ENCODE peak calls at places on chromosomes 7 and 10, in eight cellular contexts. S is esophagus squamous epithelium, G is cardiac muscle cell, Q is psoas muscle, Y is Caco-2, E is tibial artery, A is ovary, D is hepatocyte. P is an unnamed sample. For H3K36me3, the result is how much of the 10 kb centered on the place peaks cover.

GRCh38 chr10:132449826-132450211 is 52.8 kb downstream of the PWWP2B start:
- DNase-seq in S (no peak), G (no peak), Q (peak), Y (no peak), E (no peak), A (no peak), D (no peak), P (no peak)

GRCh38 chr7:94288091-94288490 is 106.6 kb upstream of the COL1A2 start:
- DNase-seq in S (no peak), G (no peak), Q (no peak), Y (no peak), E (no peak), A (no peak), D (no peak), P (no peak)

GRCh38 chr10:130957423-130957822 is 354.1 kb downstream of the TCERG1L start:
- DNase-seq in S (no peak), G (no peak), Q (no peak), Y (no peak), E (no peak), A (no peak), D (no peak), P (no peak)

GRCh38 chr7:3164363-3164762 is 120.7 kb upstream of the CARD11 start:
- DNase-seq in S (no peak), G (peak), Q (no peak), Y (peak), E (no peak), A (no peak), D (peak), P (no peak)

GRCh38 chr7:48389977-48390376 is 218.7 kb downstream of the ABCA13 start:
- DNase-seq in S (no peak), G (no peak), Q (no peak), Y (no peak), E (no peak), A (no peak), D (peak), P (peak)

GRCh38 chr10:26334932-26335573 is 103.1 kb upstream of the APBB1IP start:
- DNase-seq in S (no peak), G (peak), Q (no peak), Y (peak), E (no peak), A (no peak), D (peak), P (peak)

GRCh38 chr7:53437336-53437735 is 401.9 kb downstream of the POM121L12 start:
- DNase-seq in S (no peak), G (no peak), Q (no peak), Y (no peak), E (no peak), A (no peak), D (no peak), P (no peak)

GRCh38 chr10:80498039-80498832 is 39.5 kb upstream of the SH2D4B start:
- DNase-seq in S (no peak), G (no peak), Q (peak), Y (no peak), E (no peak), A (no peak), D (no peak), P (no peak)

GRCh38 chr7:159096736-159097581 is 47.7 kb downstream of the VIPR2 start:
- DNase-seq in S (no peak), G (peak), Q (peak), Y (peak), E (peak), A (no peak), D (no peak), P (no peak)

GRCh38 chr7:100803398-100804161 is 23.7 kb downstream of the EPHB4 start:
- DNase-seq in S (peak), G (peak), Q (peak), Y (no peak), E (peak), A (peak), D (peak), P (peak)

GRCh38 chr10:5433182-5433581 is 20.8 kb downstream of the NET1 start:
- DNase-seq in S (no peak), G (no peak), Q (no peak), Y (no peak), E (no peak), A (no peak), D (no peak), P (no peak)

GRCh38 chr7:25495342-25495855 is 267.1 kb upstream of the NPVF start:
- DNase-seq in S (no peak), G (peak), Q (no peak), Y (no peak), E (no peak), A (peak), D (peak), P (no peak)

GRCh38 chr7:106405697-106406141 is 120.9 kb upstream of the NAMPT start:
- DNase-seq in S (no peak), G (no peak), Q (no peak), Y (no peak), E (no peak), A (no peak), D (no peak), P (no peak)

GRCh38 chr7:749121-749520 is 22.0 kb upstream of the PRKAR1B start:
- DNase-seq in S (no peak), G (peak), Q (peak), Y (peak), E (peak), A (no peak), D (no peak), P (peak)

GRCh38 chr7:28440055-28440601 is 27.8 kb downstream of the CREB5 start:
- DNase-seq in S (no peak), G (no peak), Q (no peak), Y (no peak), E (no peak), A (no peak), D (no peak), P (no peak)

GRCh38 chr10:84469470-84469869 is 141.1 kb downstream of the CCSER2 start:
- DNase-seq in S (no peak), G (no peak), Q (no peak), Y (no peak), E (no peak), A (no peak), D (no peak), P (no peak)

GRCh38 chr10:118282670-118283069 is 59.5 kb downstream of the FAM204A start:
- DNase-seq in S (no peak), G (no peak), Q (no peak), Y (no peak), E (no peak), A (no peak), D (no peak), P (no peak)

GRCh38 chr7:74217455-74218342 is 7.9 kb downstream of the LAT2 start:
- DNase-seq in S (no peak), G (no peak), Q (no peak), Y (no peak), E (no peak), A (no peak), D (no peak), P (no peak)

GRCh38 chr10:127926455-127926854 is 19.6 kb downstream of the PTPRE start:
- DNase-seq in S (no peak), G (no peak), Q (no peak), Y (no peak), E (no peak), A (no peak), D (no peak), P (no peak)

GRCh38 chr10:5589963-5590511 is 65.3 kb downstream of the CALML3 start:
- DNase-seq in S (no peak), G (no peak), Q (no peak), Y (no peak), E (peak), A (no peak), D (no peak), P (peak)

GRCh38 chr10:28120043-28120749 is 121.3 kb upstream of the ODAD2 start:
- DNase-seq in S (no peak), G (no peak), Q (no peak), Y (no peak), E (no peak), A (peak), D (no peak), P (no peak)

GRCh38 chr10:43981696-43982095 is 333.0 kb upstream of the ZNF32 start:
- DNase-seq in S (no peak), G (no peak), Q (no peak), Y (no peak), E (no peak), A (no peak), D (no peak), P (no peak)

GRCh38 chr7:104415700-104416099 is 87.3 kb downstream of the LHFPL3 start:
- DNase-seq in S (no peak), G (no peak), Q (no peak), Y (no peak), E (no peak), A (no peak), D (no peak), P (no peak)

GRCh38 chr7:119963654-119964053 is 309.3 kb upstream of the KCND2 start:
- DNase-seq in S (no peak), G (peak), Q (no peak), Y (no peak), E (no peak), A (no peak), D (no peak), P (peak)

GRCh38 chr10:133401981-133402725 is 8.2 kb downstream of the MTG1 start:
- DNase-seq in S (no peak), G (no peak), Q (peak), Y (peak), E (peak), A (peak), D (no peak), P (no peak)

GRCh38 chr7:90736316-90736715 is 140.2 kb downstream of the CDK14 start:
- DNase-seq in S (no peak), G (no peak), Q (no peak), Y (no peak), E (no peak), A (no peak), D (no peak), P (no peak)

GRCh38 chr7:29429421-29429820 is 134.2 kb upstream of the PRR15 start:
- DNase-seq in S (no peak), G (no peak), Q (no peak), Y (no peak), E (no peak), A (no peak), D (no peak), P (no peak)

GRCh38 chr7:128708824-128709223 is 30.3 kb upstream of the CALU start:
- DNase-seq in S (no peak), G (no peak), Q (no peak), Y (no peak), E (no peak), A (no peak), D (no peak), P (no peak)

GRCh38 chr7:140478361-140479061 is 794 bp downstream of the MKRN1 start:
- DNase-seq in S (no peak), G (peak), Q (peak), Y (peak), E (peak), A (peak), D (peak), P (peak)

GRCh38 chr10:44822993-44823392 is 88.1 kb upstream of the TMEM72 start:
- DNase-seq in S (no peak), G (no peak), Q (no peak), Y (no peak), E (no peak), A (no peak), D (no peak), P (no peak)

GRCh38 chr10:89391882-89392756 is at the start of gene IFIT1:
- DNase-seq in S (no peak), G (peak), Q (no peak), Y (no peak), E (peak), A (peak), D (peak), P (peak)

GRCh38 chr10:58976254-58976653 is 200.2 kb upstream of the PHYHIPL start:
- DNase-seq in S (no peak), G (no peak), Q (no peak), Y (no peak), E (no peak), A (no peak), D (no peak), P (no peak)

GRCh38 chr10:68231106-68231901 is 609 bp downstream of the ATOH7 start:
- DNase-seq in S (no peak), G (peak), Q (peak), Y (peak), E (peak), A (peak), D (peak), P (peak)

GRCh38 chr10:13414855-13415254 is 66.8 kb upstream of the SEPHS1 start:
- DNase-seq in S (no peak), G (peak), Q (no peak), Y (peak), E (no peak), A (no peak), D (peak), P (peak)

GRCh38 chr10:120715214-120715613 is 135.9 kb upstream of the WDR11 start:
- DNase-seq in S (no peak), G (no peak), Q (no peak), Y (no peak), E (no peak), A (no peak), D (no peak), P (no peak)

GRCh38 chr10:132957981-132958885 is 15.9 kb upstream of the CFAP46 start:
- DNase-seq in S (no peak), G (peak), Q (no peak), Y (no peak), E (peak), A (no peak), D (no peak), P (no peak)

GRCh38 chr10:90218846-90219245 is 517.5 kb downstream of the KIF20B start:
- DNase-seq in S (no peak), G (no peak), Q (no peak), Y (no peak), E (no peak), A (no peak), D (no peak), P (no peak)

GRCh38 chr7:31175672-31176071 is 123.6 kb downstream of the ADCYAP1R1 start:
- DNase-seq in S (no peak), G (no peak), Q (no peak), Y (no peak), E (no peak), A (no peak), D (no peak), P (no peak)
- TF ChIP-seq CTCF in S (no peak), G (no peak), Q (no peak), Y (peak), E (no peak), A (no peak), D (peak), P (peak)

DNA sequence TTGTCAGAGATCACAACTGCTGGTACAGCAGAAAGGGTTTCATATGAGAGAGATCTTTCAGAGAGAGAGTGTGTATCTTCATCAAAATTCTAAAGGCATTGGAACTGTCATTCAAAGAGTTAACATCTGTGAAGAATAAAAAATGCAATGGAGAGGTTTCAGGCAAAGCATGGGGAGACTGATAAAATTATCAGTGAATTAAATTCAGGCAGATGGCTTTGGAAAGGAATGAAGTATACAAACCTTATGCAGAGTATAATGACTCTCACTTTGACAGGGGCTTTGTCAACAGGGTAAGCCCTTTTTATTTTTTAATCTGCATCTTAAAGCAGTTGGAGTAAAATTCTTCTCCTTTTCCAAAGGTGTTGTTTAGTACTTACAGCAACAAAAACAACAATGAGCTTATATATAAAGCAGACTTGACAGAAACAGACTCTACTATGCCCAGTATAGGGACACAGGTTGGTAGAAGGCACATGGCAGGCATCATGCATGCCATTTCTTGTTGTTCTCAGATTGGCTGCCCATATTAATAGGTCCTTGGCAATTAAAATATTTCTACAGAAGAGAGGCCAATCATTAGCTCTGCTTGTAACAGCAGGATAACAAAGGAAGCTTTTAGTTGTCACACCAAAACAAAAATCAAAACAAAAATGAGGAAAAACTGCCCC is 54.9 kb upstream of the NXPH1 start:
- DNase-seq in S (no peak), G (no peak), Q (no peak), Y (no peak), E (no peak), A (no peak), D (no peak), P (no peak)
- H3K36me3 ChIP-seq in S (under half), G (under half), Q (under half), Y (under half), E (under half), A (under half), D (under half), P (under half)

GRCh38 chr7:92696584-92696983 is 106.4 kb upstream of the FAM133B start:
- DNase-seq in S (no peak), G (no peak), Q (no peak), Y (no peak), E (no peak), A (no peak), D (no peak), P (no peak)
- H3K4me3 ChIP-seq in S (no peak), G (peak), Q (no peak), Y (peak), E (no peak), A (no peak), D (no peak), P (no peak)

DNA sequence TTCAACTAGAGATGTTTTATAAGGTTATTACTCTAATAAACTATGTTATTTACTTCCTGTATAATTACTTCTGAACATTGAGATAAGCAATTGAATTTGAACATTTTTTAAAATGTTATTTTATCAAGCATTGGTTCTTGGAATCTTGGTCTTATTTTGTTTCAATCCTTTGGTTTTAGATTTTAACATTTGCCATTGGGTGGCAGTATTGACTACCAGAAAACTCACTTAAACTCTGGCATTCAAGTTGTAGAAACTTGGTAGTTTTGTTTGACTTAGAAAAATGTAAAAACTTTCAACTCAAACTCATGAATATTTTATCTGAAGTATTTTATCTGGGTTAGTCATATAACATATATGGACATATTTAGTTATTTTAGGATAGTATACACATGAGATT is 48.1 kb downstream of the ATRNL1 start:
- DNase-seq in S (no peak), G (peak), Q (no peak), Y (no peak), E (no peak), A (no peak), D (peak), P (no peak)
- TF ChIP-seq CTCF in S (no peak), G (peak), Q (peak), Y (peak), E (no peak), A (no peak), D (peak), P (peak)

GRCh38 chr7:152120776-152121175 is 95.3 kb downstream of the GALNT11 start:
- DNase-seq in S (no peak), G (no peak), Q (no peak), Y (no peak), E (no peak), A (no peak), D (no peak), P (no peak)

GRCh38 chr7:152120210-152120609 is 94.7 kb downstream of the GALNT11 start:
- DNase-seq in S (no peak), G (no peak), Q (no peak), Y (no peak), E (no peak), A (no peak), D (no peak), P (peak)

GRCh38 chr7:152115021-152115718 is 89.7 kb downstream of the GALNT11 start:
- DNase-seq in S (no peak), G (no peak), Q (no peak), Y (no peak), E (no peak), A (no peak), D (no peak), P (no peak)

GRCh38 chr7:152121432-152121831 is 96.0 kb downstream of the GALNT11 start:
- DNase-seq in S (no peak), G (no peak), Q (no peak), Y (no peak), E (no peak), A (no peak), D (no peak), P (no peak)

DNA sequence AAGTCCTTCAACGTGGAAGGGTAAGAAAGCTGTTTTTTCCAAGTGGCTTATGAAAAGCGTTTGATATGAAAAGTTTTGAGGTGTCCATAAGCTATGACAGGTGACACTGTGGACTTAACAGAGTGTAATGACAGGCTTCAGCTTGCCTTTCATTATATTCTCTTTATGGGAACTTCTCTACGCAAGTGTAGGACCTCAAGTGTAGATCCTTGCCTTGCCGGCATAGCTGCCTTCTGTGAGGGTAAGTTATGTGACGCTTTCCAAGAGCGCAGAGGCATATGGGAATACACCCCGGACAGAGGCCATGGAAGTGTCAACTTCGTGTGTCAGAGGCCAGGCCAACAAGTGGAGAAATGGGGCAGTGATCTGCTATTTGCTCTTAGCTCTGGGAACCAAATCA is 91.9 kb downstream of the GALNT11 start:
- DNase-seq in S (no peak), G (no peak), Q (no peak), Y (no peak), E (no peak), A (no peak), D (no peak), P (no peak)
- H3K36me3 ChIP-seq in S (half or more), G (half or more), Q (half or more), Y (under half), E (half or more), A (under half), D (under half), P (under half)